ENCODE peak calls at places on chromosomes 6 and 20, in four cellular contexts. One of them, this sample, is unnamed.

GRCh38 chr20:45363611-45364492 is 896 bp downstream of the SYS1 start:
- DNase-seq in Peyer's patch: no peak
- DNase-seq in left ventricle myocardium inferior: no peak
- DNase-seq in ovary: no peak
- DNase-seq in this sample: peak; percentile 45

GRCh38 chr20:10466855-10467254 is 31.8 kb downstream of the SLX4IP start:
- DNase-seq in ovary: no peak
- DNase-seq in Peyer's patch: no peak
- DNase-seq in left ventricle myocardium inferior: no peak
- DNase-seq in this sample: no peak

GRCh38 chr20:47055699-47056369 is 161.2 kb downstream of the EYA2 start:
- DNase-seq in left ventricle myocardium inferior: no peak
- DNase-seq in ovary: no peak
- DNase-seq in Peyer's patch: no peak
- DNase-seq in this sample: no peak

GRCh38 chr20:2815242-2815900 is 584 bp downstream of the C20orf141 start:
- DNase-seq in ovary: no peak
- DNase-seq in Peyer's patch: no peak
- DNase-seq in left ventricle myocardium inferior: no peak
- DNase-seq in this sample: no peak

GRCh38 chr6:17962436-17963031 is 24.9 kb downstream of the KIF13A start:
- DNase-seq in Peyer's patch: no peak
- DNase-seq in left ventricle myocardium inferior: peak; percentile 83
- DNase-seq in ovary: peak; percentile 27
- DNase-seq in this sample: no peak

GRCh38 chr6:140445474-140446004 is 1071.1 kb upstream of the CITED2 start:
- DNase-seq in left ventricle myocardium inferior: no peak
- DNase-seq in Peyer's patch: no peak
- DNase-seq in ovary: no peak
- DNase-seq in this sample: no peak

GRCh38 chr20:8718214-8718613 is 350.7 kb upstream of the PLCB4 start:
- DNase-seq in Peyer's patch: no peak
- DNase-seq in left ventricle myocardium inferior: peak; percentile 38
- DNase-seq in ovary: no peak
- DNase-seq in this sample: no peak

GRCh38 chr20:23265226-23265625 is 85.4 kb upstream of the NXT1 start:
- DNase-seq in Peyer's patch: no peak
- DNase-seq in left ventricle myocardium inferior: no peak
- DNase-seq in ovary: peak; percentile 61
- DNase-seq in this sample: no peak

GRCh38 chr6:4912559-4912958 is 91.3 kb downstream of the RPP40 start:
- DNase-seq in ovary: no peak
- DNase-seq in left ventricle myocardium inferior: no peak
- DNase-seq in Peyer's patch: no peak
- DNase-seq in this sample: no peak

GRCh38 chr6:40326689-40327404 is 260.3 kb downstream of the LRFN2 start:
- DNase-seq in left ventricle myocardium inferior: no peak
- DNase-seq in Peyer's patch: no peak
- DNase-seq in ovary: no peak
- DNase-seq in this sample: no peak

GRCh38 chr6:46221221-46221793 is 50.5 kb upstream of the ENPP5 start:
- DNase-seq in left ventricle myocardium inferior: no peak
- DNase-seq in ovary: no peak
- DNase-seq in Peyer's patch: no peak
- DNase-seq in this sample: no peak

GRCh38 chr6:1821188-1822183 is 211.8 kb downstream of the FOXC1 start:
- DNase-seq in left ventricle myocardium inferior: no peak
- DNase-seq in ovary: no peak
- DNase-seq in Peyer's patch: no peak
- DNase-seq in this sample: no peak

GRCh38 chr20:36098364-36098763 is 56.2 kb upstream of the EPB41L1 start:
- DNase-seq in Peyer's patch: no peak
- DNase-seq in left ventricle myocardium inferior: no peak
- DNase-seq in ovary: no peak
- DNase-seq in this sample: no peak

GRCh38 chr6:82976179-82976578 is 89.5 kb downstream of the UBE3D start:
- DNase-seq in Peyer's patch: no peak
- DNase-seq in left ventricle myocardium inferior: no peak
- DNase-seq in ovary: no peak
- DNase-seq in this sample: no peak

GRCh38 chr6:18412644-18413043 is 25.5 kb downstream of the RNF144B start:
- DNase-seq in ovary: no peak
- DNase-seq in Peyer's patch: no peak
- DNase-seq in left ventricle myocardium inferior: no peak
- DNase-seq in this sample: no peak

GRCh38 chr20:52500150-52500549 is 308.6 kb upstream of the ZFP64 start:
- DNase-seq in Peyer's patch: no peak
- DNase-seq in ovary: no peak
- DNase-seq in left ventricle myocardium inferior: no peak
- DNase-seq in this sample: no peak

GRCh38 chr6:65642776-65643175 is 64.2 kb downstream of the EYS start:
- DNase-seq in Peyer's patch: no peak
- DNase-seq in left ventricle myocardium inferior: no peak
- DNase-seq in ovary: no peak
- DNase-seq in this sample: no peak

GRCh38 chr6:121482004-121482693 is 46.7 kb downstream of the GJA1 start:
- DNase-seq in left ventricle myocardium inferior: no peak
- DNase-seq in ovary: no peak
- DNase-seq in Peyer's patch: no peak
- DNase-seq in this sample: no peak

GRCh38 chr6:166420351-166420750 is 37.6 kb upstream of the MPC1 start:
- DNase-seq in ovary: no peak
- DNase-seq in Peyer's patch: no peak
- DNase-seq in left ventricle myocardium inferior: no peak
- DNase-seq in this sample: no peak

GRCh38 chr20:3749689-3750639 is 17.5 kb downstream of the HSPA12B start:
- DNase-seq in left ventricle myocardium inferior: no peak
- DNase-seq in ovary: no peak
- DNase-seq in Peyer's patch: peak; percentile 57
- DNase-seq in this sample: no peak

GRCh38 chr6:13146429-13146828 is 181.9 kb downstream of the TBC1D7 start:
- DNase-seq in Peyer's patch: no peak
- DNase-seq in ovary: no peak
- DNase-seq in left ventricle myocardium inferior: no peak
- DNase-seq in this sample: no peak

GRCh38 chr6:97812940-97813339 is 529.9 kb upstream of the MMS22L start:
- DNase-seq in Peyer's patch: no peak
- DNase-seq in ovary: no peak
- DNase-seq in left ventricle myocardium inferior: no peak
- DNase-seq in this sample: no peak

GRCh38 chr6:161637658-161638057 is 363.8 kb upstream of the AGPAT4 start:
- DNase-seq in left ventricle myocardium inferior: no peak
- DNase-seq in ovary: no peak
- DNase-seq in Peyer's patch: no peak
- DNase-seq in this sample: no peak

DNA sequence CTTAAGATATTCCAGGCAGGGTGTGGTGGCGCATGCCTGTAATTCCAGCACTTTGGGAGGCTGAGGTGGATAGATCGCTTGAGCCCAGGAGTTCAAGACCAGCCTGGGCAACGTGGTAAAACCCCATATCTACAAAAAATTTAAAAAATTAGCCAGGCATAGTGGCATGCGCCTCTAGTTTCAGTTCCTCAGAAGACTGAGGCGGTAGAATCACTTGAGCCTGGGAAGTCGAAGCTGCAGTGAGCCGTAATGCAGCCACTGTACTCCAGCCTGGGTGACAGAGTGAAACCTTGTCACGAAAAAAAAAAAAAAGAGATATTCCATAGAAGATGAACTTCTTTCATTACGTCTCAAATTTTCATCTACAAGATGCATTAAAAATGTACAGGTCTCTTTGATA is 46.7 kb upstream of the ISM1 start:
- DNase-seq in ovary: no peak
- DNase-seq in left ventricle myocardium inferior: no peak
- DNase-seq in Peyer's patch: no peak
- DNase-seq in this sample: no peak
- H3K36me3 ChIP-seq in ovary: no peaks in the 10 kb centered on the region
- H3K36me3 ChIP-seq in left ventricle myocardium inferior: no peaks in the 10 kb centered on the region
- H3K36me3 ChIP-seq in Peyer's patch: no peaks in the 10 kb centered on the region
- H3K36me3 ChIP-seq in this sample: no peaks in the 10 kb centered on the region

GRCh38 chr6:36118550-36119107 is 11.7 kb upstream of the MAPK13 start:
- DNase-seq in left ventricle myocardium inferior: no peak
- DNase-seq in Peyer's patch: no peak
- DNase-seq in ovary: no peak
- DNase-seq in this sample: peak; percentile 27
- H3K4me1 ChIP-seq in left ventricle myocardium inferior: peaks cover 22% of the 10 kb centered on the region
- H3K4me1 ChIP-seq in Peyer's patch: peaks cover 13% of the 10 kb centered on the region
- H3K4me1 ChIP-seq in ovary: no peaks in the 10 kb centered on the region
- H3K4me1 ChIP-seq in this sample: peaks cover 99% of the 10 kb centered on the region

GRCh38 chr6:151805286-151805840 is 2.1 kb upstream of the ESR1 start:
- DNase-seq in ovary: peak; percentile 49
- DNase-seq in left ventricle myocardium inferior: peak; percentile 16
- DNase-seq in Peyer's patch: no peak
- DNase-seq in this sample: no peak
- H3K27me3 ChIP-seq in ovary: no peaks in the 10 kb centered on the region
- H3K27me3 ChIP-seq in left ventricle myocardium inferior: peaks cover 47% of the 10 kb centered on the region
- H3K27me3 ChIP-seq in Peyer's patch: peaks cover 16% of the 10 kb centered on the region
- H3K27me3 ChIP-seq in this sample: peaks cover 9% of the 10 kb centered on the region

DNA sequence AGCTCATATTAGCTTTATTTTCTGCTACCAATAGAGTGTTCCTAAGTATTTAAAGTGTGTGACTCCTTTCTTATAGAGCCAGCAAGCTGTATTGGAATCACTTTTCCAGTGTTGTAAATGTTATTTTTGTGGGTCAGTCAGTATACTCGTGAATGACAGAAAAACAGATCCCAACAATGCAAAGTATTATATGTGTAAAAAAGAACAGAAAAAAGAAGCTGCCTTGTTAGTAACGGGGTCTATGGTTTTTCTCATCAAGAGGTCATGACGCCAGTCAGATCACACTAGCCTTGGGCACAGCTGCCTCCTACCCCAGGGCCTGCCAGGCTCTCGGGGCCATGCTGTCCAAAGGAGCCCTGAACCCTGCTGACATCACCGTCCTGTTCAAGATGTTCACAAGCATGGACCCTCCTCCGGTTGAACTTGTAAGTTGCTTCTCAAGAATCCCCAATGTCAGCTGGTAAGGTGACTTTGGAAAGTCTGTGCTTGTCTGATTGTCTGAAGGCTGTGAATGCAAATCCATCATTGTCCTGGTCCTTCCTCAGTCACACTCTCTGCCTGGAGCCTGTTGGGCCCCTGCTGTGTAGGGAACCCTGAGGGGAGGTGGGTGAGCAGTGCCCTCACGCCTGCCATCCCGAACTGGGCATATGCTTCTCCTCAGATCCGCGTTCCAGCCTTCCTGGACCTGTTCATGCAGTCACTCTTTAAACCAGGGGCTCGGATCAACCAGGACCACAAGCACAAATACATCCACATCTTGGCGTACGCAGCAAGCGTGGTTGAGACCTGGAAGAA is 9.8 kb downstream of the NELFCD start:
- DNase-seq in ovary: no peak
- DNase-seq in left ventricle myocardium inferior: no peak
- DNase-seq in Peyer's patch: no peak
- DNase-seq in this sample: no peak
- H3K36me3 ChIP-seq in ovary: no peaks in the 10 kb centered on the region
- H3K36me3 ChIP-seq in left ventricle myocardium inferior: peaks cover 99% of the 10 kb centered on the region
- H3K36me3 ChIP-seq in Peyer's patch: peaks cover 94% of the 10 kb centered on the region
- H3K36me3 ChIP-seq in this sample: peaks cover 74% of the 10 kb centered on the region

GRCh38 chr20:38864662-38865061 is 59.2 kb downstream of the PPP1R16B start:
- DNase-seq in left ventricle myocardium inferior: no peak
- DNase-seq in Peyer's patch: no peak
- DNase-seq in ovary: no peak
- DNase-seq in this sample: no peak

GRCh38 chr20:38870733-38871559 is 55.3 kb upstream of the FAM83D start:
- DNase-seq in left ventricle myocardium inferior: no peak
- DNase-seq in Peyer's patch: no peak
- DNase-seq in ovary: no peak
- DNase-seq in this sample: peak; percentile 62

GRCh38 chr20:38863024-38863851 is 57.7 kb downstream of the PPP1R16B start:
- DNase-seq in left ventricle myocardium inferior: no peak
- DNase-seq in Peyer's patch: no peak
- DNase-seq in ovary: no peak
- DNase-seq in this sample: no peak

GRCh38 chr20:38866265-38867061 is 59.8 kb upstream of the FAM83D start:
- DNase-seq in ovary: no peak
- DNase-seq in Peyer's patch: no peak
- DNase-seq in left ventricle myocardium inferior: no peak
- DNase-seq in this sample: no peak

DNA sequence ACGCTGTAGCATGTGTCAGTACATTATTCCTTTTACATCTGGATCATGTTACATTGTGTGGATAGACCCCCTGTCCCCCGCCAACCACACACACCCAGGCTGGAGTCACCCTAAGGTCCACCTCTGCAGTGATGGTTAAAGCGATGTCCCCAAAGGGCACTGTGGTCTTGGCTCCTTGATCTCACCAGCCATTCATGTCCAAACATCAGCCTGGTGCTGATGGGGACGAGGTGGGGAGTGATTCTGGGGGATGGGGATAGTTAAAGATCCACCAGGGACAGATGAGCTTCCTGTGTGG is 59.2 kb upstream of the FAM83D start:
- DNase-seq in left ventricle myocardium inferior: no peak
- DNase-seq in Peyer's patch: no peak
- DNase-seq in ovary: no peak
- DNase-seq in this sample: no peak
- H3K4me1 ChIP-seq in left ventricle myocardium inferior: peaks cover 44% of the 10 kb centered on the region
- H3K4me1 ChIP-seq in Peyer's patch: peaks cover 43% of the 10 kb centered on the region
- H3K4me1 ChIP-seq in ovary: no peaks in the 10 kb centered on the region
- H3K4me1 ChIP-seq in this sample: peaks cover 32% of the 10 kb centered on the region

DNA sequence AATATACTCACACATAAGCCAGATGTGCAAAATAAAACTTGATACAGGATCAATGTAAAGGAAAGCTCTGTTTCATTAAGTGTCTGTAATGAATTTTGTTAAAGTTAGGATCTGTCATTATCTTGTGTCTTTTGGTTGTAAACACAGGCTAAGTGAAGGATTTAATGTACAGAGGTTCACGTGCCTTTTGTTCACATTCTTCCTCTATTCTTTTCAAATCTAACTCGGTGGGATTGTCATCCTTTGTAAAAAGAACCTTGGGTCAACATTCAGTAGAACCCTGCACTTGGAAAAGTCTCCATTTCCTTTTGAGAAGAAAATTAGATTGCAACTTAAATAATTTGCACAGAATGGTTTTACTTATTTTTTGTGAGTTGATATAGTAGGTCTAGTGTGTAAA is 7.7 kb upstream of the LIN28B start:
- DNase-seq in Peyer's patch: no peak
- DNase-seq in left ventricle myocardium inferior: no peak
- DNase-seq in ovary: no peak
- DNase-seq in this sample: no peak
- H3K27me3 ChIP-seq in Peyer's patch: peaks cover 20% of the 10 kb centered on the region
- H3K27me3 ChIP-seq in left ventricle myocardium inferior: peaks cover 100% of the 10 kb centered on the region
- H3K27me3 ChIP-seq in ovary: no peaks in the 10 kb centered on the region
- H3K27me3 ChIP-seq in this sample: peaks cover 16% of the 10 kb centered on the region

GRCh38 chr6:30722280-30723112 is 2.3 kb downstream of the TUBB start:
- DNase-seq in Peyer's patch: peak; percentile 91
- DNase-seq in ovary: peak; percentile 86
- DNase-seq in left ventricle myocardium inferior: peak; percentile 84
- DNase-seq in this sample: peak; percentile 89
- H3K36me3 ChIP-seq in Peyer's patch: peaks cover 48% of the 10 kb centered on the region
- H3K36me3 ChIP-seq in ovary: no peaks in the 10 kb centered on the region
- H3K36me3 ChIP-seq in left ventricle myocardium inferior: peaks cover 47% of the 10 kb centered on the region
- H3K36me3 ChIP-seq in this sample: peaks cover 31% of the 10 kb centered on the region